ENCODE peak calls at places on chromosomes 5 and 9, in six cellular contexts. P, T, X, Q, O and D are unnamed samples.

GRCh38 chr9:110950041-110950645 is 88.1 kb downstream of the LPAR1 start:
- DNase-seq in O (no peak), T (no peak), X (no peak), P (no peak), Q (no peak), D (no peak)

GRCh38 chr5:141867139-141867538 is 11.1 kb downstream of the PCDH1 start:
- DNase-seq in T (no peak), Q (peak), X (peak), P (no peak), O (no peak), D (no peak)

GRCh38 chr5:132227235-132227484 is 493 bp downstream of the P4HA2 start:
- DNase-seq in O (peak), P (no peak), Q (no peak), X (no peak), T (no peak), D (peak)

GRCh38 chr5:63820557-63820956 is 141.7 kb downstream of the HTR1A start:
- DNase-seq in P (no peak), O (no peak), X (no peak), T (no peak), Q (no peak), D (no peak)

GRCh38 chr9:4596165-4596922 is 65.8 kb upstream of the PLPP6 start:
- DNase-seq in Q (no peak), O (no peak), T (peak), X (no peak), P (peak), D (no peak)

GRCh38 chr5:134526483-134527155 is 1.1 kb downstream of the JADE2 start:
- DNase-seq in Q (peak), O (peak), P (peak), X (peak), T (peak), D (peak)

GRCh38 chr5:53073349-53073748 is 36.2 kb downstream of the MOCS2 start:
- DNase-seq in T (no peak), P (no peak), Q (no peak), O (no peak), X (no peak), D (no peak)

GRCh38 chr5:154813736-154814135 is 36.7 kb downstream of the FAXDC2 start:
- DNase-seq in T (peak), P (no peak), O (peak), X (no peak), Q (no peak), D (no peak)

GRCh38 chr5:90334746-90335145 is 74.8 kb downstream of the CETN3 start:
- DNase-seq in T (no peak), X (no peak), Q (no peak), P (no peak), O (no peak), D (no peak)

GRCh38 chr5:126527158-126527557 is 67.9 kb downstream of the ALDH7A1 start:
- DNase-seq in T (no peak), X (no peak), Q (no peak), O (no peak), P (no peak), D (no peak)

GRCh38 chr5:7426284-7426683 is 30.3 kb downstream of the ADCY2 start:
- DNase-seq in P (no peak), O (no peak), T (no peak), Q (no peak), X (no peak), D (no peak)

GRCh38 chr5:131355972-131356528 is 92.2 kb downstream of the CDC42SE2 start:
- DNase-seq in O (no peak), T (no peak), P (no peak), Q (no peak), X (no peak), D (no peak)

GRCh38 chr9:136363606-136364368 is at the start of gene DNLZ:
- DNase-seq in P (peak), Q (peak), O (peak), T (peak), X (peak), D (peak)

GRCh38 chr9:18606831-18607230 is 132.9 kb downstream of the ADAMTSL1 start:
- DNase-seq in X (no peak), T (no peak), Q (no peak), P (no peak), O (no peak), D (no peak)

GRCh38 chr5:98872679-98873078 is 56.1 kb downstream of the CHD1 start:
- DNase-seq in Q (no peak), P (no peak), X (no peak), O (no peak), T (no peak), D (no peak)

GRCh38 chr9:89005323-89005722 is 14.1 kb downstream of the S1PR3 start:
- DNase-seq in Q (no peak), P (no peak), X (no peak), T (no peak), O (no peak), D (no peak)

GRCh38 chr5:128711216-128711615 is 173.2 kb upstream of the FBN2 start:
- DNase-seq in Q (no peak), X (no peak), P (no peak), O (no peak), T (no peak), D (no peak)

GRCh38 chr5:105033642-105034217 is 1471.1 kb upstream of the NUDT12 start:
- DNase-seq in Q (peak), P (no peak), O (no peak), T (no peak), X (no peak), D (no peak)

GRCh38 chr9:128903871-128904371 is 16.9 kb upstream of the PHYHD1 start:
- DNase-seq in Q (no peak), O (no peak), P (no peak), T (no peak), X (no peak), D (no peak)

GRCh38 chr5:147485046-147485445 is 24.8 kb downstream of the DPYSL3 start:
- DNase-seq in X (no peak), P (no peak), O (no peak), T (no peak), Q (no peak), D (no peak)

GRCh38 chr5:15807861-15808260 is 307.9 kb downstream of the FBXL7 start:
- DNase-seq in T (no peak), Q (no peak), P (no peak), O (no peak), X (no peak), D (no peak)

GRCh38 chr9:89022902-89023301 is 31.6 kb downstream of the S1PR3 start:
- DNase-seq in X (no peak), O (no peak), P (no peak), Q (no peak), T (no peak), D (no peak)

GRCh38 chr9:108776920-108777650 is 78.7 kb downstream of the ACTL7B start:
- DNase-seq in T (no peak), P (no peak), Q (no peak), O (no peak), X (no peak), D (no peak)

GRCh38 chr9:121636411-121636865 is 15.0 kb upstream of the DAB2IP start:
- DNase-seq in T (no peak), X (no peak), Q (no peak), O (no peak), P (peak), D (no peak)

GRCh38 chr5:463952-464351 is 21.0 kb downstream of the EXOC3 start:
- DNase-seq in X (peak), T (peak), P (no peak), Q (no peak), O (peak), D (no peak)

GRCh38 chr9:16773116-16773515 is 97.4 kb downstream of the BNC2 start:
- DNase-seq in T (no peak), O (no peak), X (no peak), P (no peak), Q (no peak), D (no peak)

GRCh38 chr5:172567843-172568242 is 73.2 kb upstream of the NEURL1B start:
- DNase-seq in Q (no peak), O (no peak), P (no peak), T (no peak), X (no peak), D (no peak)

GRCh38 chr9:126327016-126327749 is 554 bp downstream of the MVB12B start:
- DNase-seq in P (no peak), X (peak), T (peak), Q (peak), O (no peak), D (no peak)

GRCh38 chr9:129280236-129281231 is 102.5 kb upstream of the IER5L start:
- DNase-seq in T (no peak), Q (no peak), P (no peak), O (peak), X (peak), D (no peak)

GRCh38 chr9:98899399-98900056 is 44.2 kb upstream of the COL15A1 start:
- DNase-seq in Q (no peak), O (no peak), T (peak), X (no peak), P (no peak), D (no peak)

GRCh38 chr5:115575167-115576070 is 26.9 kb downstream of the TICAM2 start:
- DNase-seq in Q (no peak), O (no peak), P (no peak), X (no peak), T (no peak), D (no peak)

GRCh38 chr9:86942352-86943222 is 4.7 kb downstream of the GAS1 start:
- DNase-seq in Q (no peak), O (no peak), X (no peak), P (no peak), T (no peak), D (no peak)

GRCh38 chr5:145937432-145938250 is 1.3 kb downstream of the SH3RF2 start:
- DNase-seq in O (no peak), X (peak), Q (peak), T (peak), P (no peak), D (no peak)

GRCh38 chr9:4686112-4686511 is 6.7 kb downstream of the CDC37L1 start:
- DNase-seq in X (no peak), O (no peak), Q (no peak), P (no peak), T (no peak), D (no peak)

GRCh38 chr9:115326461-115326860 is 208.5 kb upstream of the TNC start:
- DNase-seq in P (no peak), X (no peak), T (no peak), Q (no peak), O (no peak), D (no peak)

GRCh38 chr5:10701567-10702039 is 59.4 kb downstream of the DAP start:
- DNase-seq in O (no peak), T (peak), X (no peak), P (peak), Q (peak), D (peak)
- TF ChIP-seq CTCF in O (no peak), T (peak), X (peak), P (peak), Q (peak), D (peak)

DNA sequence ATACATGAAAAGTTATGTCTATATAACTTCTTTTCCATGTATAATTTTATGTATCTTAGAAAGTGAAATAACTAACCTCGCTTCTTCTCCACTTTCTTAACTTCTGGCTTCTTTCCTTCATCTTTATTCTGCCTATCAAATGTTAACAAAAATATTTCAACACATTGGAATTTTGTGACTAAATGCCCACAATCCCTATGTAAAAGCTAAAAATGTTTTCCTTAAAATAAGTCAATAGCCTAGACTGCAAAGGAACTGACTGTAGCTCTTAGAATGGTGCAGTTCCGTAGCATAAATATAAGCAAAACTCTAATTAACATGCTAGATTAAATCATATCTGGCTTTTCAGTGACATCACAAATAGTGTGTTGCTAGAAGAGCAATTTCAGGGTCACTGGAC is 40.9 kb downstream of the PSIP1 start:
- DNase-seq in Q (no peak), T (no peak), X (no peak), P (no peak), O (no peak), D (no peak)
- TF ChIP-seq CTCF in Q (no peak), T (no peak), X (no peak), P (no peak), O (no peak), D (no peak)

GRCh38 chr5:153491408-153491807 is 938 bp downstream of the GRIA1 start:
- DNase-seq in T (no peak), X (no peak), O (no peak), P (no peak), Q (no peak), D (no peak)

GRCh38 chr5:153489611-153490010 is 859 bp upstream of the GRIA1 start:
- DNase-seq in O (no peak), T (no peak), Q (no peak), X (no peak), P (no peak), D (no peak)

GRCh38 chr5:153490124-153491085 is at the start of gene GRIA1:
- DNase-seq in P (peak), O (no peak), Q (no peak), T (no peak), X (no peak), D (peak)
- TF ChIP-seq CTCF in P (no peak), O (no peak), Q (no peak), T (no peak), X (no peak), D (no peak)

GRCh38 chr9:92026206-92027002 is 76.4 kb upstream of the ROR2 start:
- DNase-seq in T (no peak), X (no peak), P (peak), Q (no peak), O (no peak), D (no peak)

GRCh38 chr9:92030367-92030766 is 80.3 kb upstream of the ROR2 start:
- DNase-seq in P (no peak), Q (no peak), O (no peak), X (no peak), T (no peak), D (no peak)

GRCh38 chr9:92032891-92033290 is 82.3 kb downstream of the SPTLC1 start:
- DNase-seq in T (no peak), P (no peak), Q (no peak), X (no peak), O (no peak), D (no peak)

GRCh38 chr9:92033307-92033706 is 81.9 kb downstream of the SPTLC1 start:
- DNase-seq in X (no peak), T (no peak), Q (no peak), O (no peak), P (no peak), D (no peak)

GRCh38 chr9:92029553-92029952 is 79.5 kb upstream of the ROR2 start:
- DNase-seq in T (no peak), X (no peak), O (no peak), Q (no peak), P (no peak), D (no peak)
- TF ChIP-seq CTCF in T (no peak), X (no peak), O (no peak), Q (no peak), P (peak), D (peak)

DNA sequence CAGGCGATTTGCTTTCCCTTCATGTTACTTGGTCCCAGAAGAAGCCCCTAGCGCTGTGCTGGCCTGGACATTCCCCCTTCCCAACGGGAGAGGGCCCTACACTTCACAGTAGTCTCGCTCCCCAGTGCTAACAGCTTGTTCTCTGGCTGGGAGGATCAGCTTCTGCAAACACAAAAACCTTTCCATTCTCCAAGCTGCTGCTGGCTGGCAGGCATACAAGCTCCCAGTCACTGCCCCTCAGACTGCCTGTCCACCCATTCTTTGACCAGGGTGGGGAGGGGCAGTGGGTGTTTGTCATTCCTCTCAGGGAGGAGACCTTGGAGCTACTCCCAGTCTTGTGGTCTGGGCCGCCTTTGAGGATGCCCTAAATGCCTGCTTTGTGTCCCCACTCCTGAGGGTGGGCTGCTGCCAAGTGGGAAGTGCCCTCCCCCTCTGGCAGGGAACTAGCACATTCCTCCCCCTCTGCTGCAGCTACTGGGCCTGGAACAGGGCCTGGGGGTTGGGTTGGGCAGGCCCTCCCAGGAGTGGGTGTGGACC is 20.8 kb downstream of the ENHO start:
- DNase-seq in O (no peak), T (no peak), P (no peak), X (peak), Q (no peak), D (no peak)
- TF ChIP-seq CTCF in O (no peak), T (no peak), P (no peak), X (no peak), Q (no peak), D (no peak)